ENCODE peak calls at places on chromosomes 4 and X, in five cellular contexts. N, U, G, P and O are unnamed samples.

GRCh38 chr4:6918345-6918744 is 8.7 kb downstream of the TBC1D14 start:
- DNase-seq in G (no peak), U (no peak), N (no peak), P (no peak), O (no peak)

GRCh38 chr4:29972121-29972520 is 748.0 kb upstream of the PCDH7 start:
- DNase-seq in U (no peak), P (no peak), G (peak; percentile 1), N (no peak), O (no peak)

GRCh38 chr4:54723786-54724185 is 66.0 kb downstream of the KIT start:
- DNase-seq in N (no peak), P (no peak), G (no peak), U (no peak), O (no peak)

GRCh38 chr4:36308150-36308549 is 26.7 kb downstream of the DTHD1 start:
- DNase-seq in G (no peak), N (no peak), P (no peak), U (no peak), O (no peak)

GRCh38 chrX:95539041-95539440 is 1145.6 kb upstream of the DIAPH2 start:
- DNase-seq in G (no peak), P (no peak), N (no peak), U (no peak), O (no peak)

GRCh38 chr4:173746424-173746823 is 216.4 kb upstream of the HAND2 start:
- DNase-seq in P (no peak), G (no peak), U (no peak), N (no peak), O (no peak)

GRCh38 chr4:139454111-139454600 is at the start of gene RAB33B:
- DNase-seq in N (no peak), G (peak; percentile 61), U (peak; percentile 60), P (no peak), O (no peak)

GRCh38 chrX:155767101-155767878 is 113.9 kb upstream of the VAMP7 start:
- DNase-seq in N (no peak), U (peak; percentile 12), P (peak; percentile 73), G (peak; percentile 35), O (peak; percentile 74)

GRCh38 chrX:131441033-131441432 is 102.8 kb upstream of the OR13H1 start:
- DNase-seq in P (no peak), N (no peak), U (no peak), G (no peak), O (no peak)

GRCh38 chrX:1614927-1615326 is at the start of gene ASMT:
- DNase-seq in N (no peak), P (no peak), G (no peak), U (no peak), O (no peak)

GRCh38 chr4:825969-826330 is at the start of gene CPLX1:
- DNase-seq in G (no peak), P (no peak), N (no peak), U (no peak), O (no peak)

GRCh38 chr4:80307774-80308465 is 27.6 kb upstream of the CFAP299 start:
- DNase-seq in N (no peak), U (no peak), G (peak; percentile 28), P (no peak), O (no peak)

GRCh38 chrX:49230500-49231232 is 2.5 kb downstream of the CACNA1F start:
- DNase-seq in P (peak; percentile 46), N (peak; percentile 69), U (peak; percentile 2), G (no peak), O (no peak)
- TF ChIP-seq CTCF in P (peak; percentile 27), N (peak; percentile 42), U (no peak), G (no peak), O (no peak)

GRCh38 chrX:11678174-11678573 is 12.5 kb upstream of the ARHGAP6 start:
- DNase-seq in N (no peak), U (no peak), G (no peak), P (no peak), O (no peak)
- TF ChIP-seq CTCF in N (peak; percentile 33), U (no peak), G (peak; percentile 28), P (no peak), O (no peak)

DNA sequence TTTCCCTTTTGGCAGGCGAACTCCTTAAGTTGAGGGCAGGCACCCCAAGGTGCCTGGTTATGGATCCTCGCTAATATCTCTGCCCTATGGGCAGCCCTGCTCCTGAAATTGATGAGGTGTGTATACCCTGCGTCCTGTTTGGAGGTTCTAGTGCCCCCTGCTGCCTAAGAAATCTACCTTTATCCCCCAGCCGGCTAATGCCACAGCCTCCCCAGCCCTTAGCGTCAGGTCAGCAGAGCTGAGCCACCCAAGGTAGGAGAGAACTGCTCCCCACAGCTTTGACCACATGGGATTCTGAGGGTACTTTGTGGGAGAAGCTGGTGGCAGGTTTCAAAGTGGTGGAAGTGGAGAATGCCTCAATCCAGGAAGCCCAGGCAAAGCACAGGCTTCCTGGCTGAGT is 50.8 kb downstream of the ANAPC4 start:
- DNase-seq in U (no peak), N (no peak), G (no peak), P (no peak), O (no peak)
- TF ChIP-seq CTCF in U (no peak), N (no peak), G (no peak), P (no peak), O (no peak)

DNA sequence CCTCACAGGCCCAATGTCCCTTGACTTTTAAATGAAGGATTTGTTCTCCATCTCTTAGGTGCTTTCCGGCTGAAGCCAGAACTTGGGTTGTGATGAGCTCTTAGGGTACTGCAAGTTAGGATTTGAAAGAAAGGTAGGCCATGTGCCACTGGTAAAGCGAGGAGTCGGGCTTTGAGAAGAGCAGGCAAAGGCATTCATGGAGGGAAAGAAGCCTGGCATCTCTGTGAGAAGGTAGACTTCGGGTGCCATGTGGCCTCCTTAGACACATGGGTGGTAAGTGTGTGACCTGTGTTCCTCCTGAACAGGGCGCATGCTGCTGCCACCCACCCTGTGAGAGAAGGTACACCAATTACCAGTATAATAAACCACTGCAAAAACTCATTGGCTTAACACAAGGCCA is 102.9 kb downstream of the GATB start:
- DNase-seq in U (no peak), P (no peak), N (no peak), G (no peak), O (no peak)
- TF ChIP-seq CTCF in U (no peak), P (no peak), N (no peak), G (no peak), O (no peak)

DNA sequence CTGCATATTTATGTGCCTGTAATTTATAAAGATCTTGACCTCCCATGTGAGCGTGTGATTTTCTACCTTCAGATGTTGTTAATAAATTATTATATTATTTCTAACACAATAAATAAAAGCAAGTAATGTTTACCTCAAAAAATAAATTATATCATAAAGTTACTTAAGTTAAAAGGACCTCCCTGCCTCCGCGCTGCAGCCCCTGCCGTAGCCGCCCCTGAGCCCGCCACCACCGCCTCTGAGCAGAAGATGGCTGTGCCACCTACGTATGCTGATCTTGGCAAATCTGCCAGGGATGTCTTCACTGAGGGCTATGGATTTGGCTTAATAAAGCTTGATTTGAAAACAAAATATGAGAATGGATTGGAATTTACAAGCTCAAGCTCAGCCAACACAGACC is 119.6 kb upstream of the BRWD3 start:
- DNase-seq in N (no peak), G (no peak), U (no peak), P (no peak), O (no peak)
- TF ChIP-seq CTCF in N (no peak), G (no peak), U (no peak), P (no peak), O (no peak)

DNA sequence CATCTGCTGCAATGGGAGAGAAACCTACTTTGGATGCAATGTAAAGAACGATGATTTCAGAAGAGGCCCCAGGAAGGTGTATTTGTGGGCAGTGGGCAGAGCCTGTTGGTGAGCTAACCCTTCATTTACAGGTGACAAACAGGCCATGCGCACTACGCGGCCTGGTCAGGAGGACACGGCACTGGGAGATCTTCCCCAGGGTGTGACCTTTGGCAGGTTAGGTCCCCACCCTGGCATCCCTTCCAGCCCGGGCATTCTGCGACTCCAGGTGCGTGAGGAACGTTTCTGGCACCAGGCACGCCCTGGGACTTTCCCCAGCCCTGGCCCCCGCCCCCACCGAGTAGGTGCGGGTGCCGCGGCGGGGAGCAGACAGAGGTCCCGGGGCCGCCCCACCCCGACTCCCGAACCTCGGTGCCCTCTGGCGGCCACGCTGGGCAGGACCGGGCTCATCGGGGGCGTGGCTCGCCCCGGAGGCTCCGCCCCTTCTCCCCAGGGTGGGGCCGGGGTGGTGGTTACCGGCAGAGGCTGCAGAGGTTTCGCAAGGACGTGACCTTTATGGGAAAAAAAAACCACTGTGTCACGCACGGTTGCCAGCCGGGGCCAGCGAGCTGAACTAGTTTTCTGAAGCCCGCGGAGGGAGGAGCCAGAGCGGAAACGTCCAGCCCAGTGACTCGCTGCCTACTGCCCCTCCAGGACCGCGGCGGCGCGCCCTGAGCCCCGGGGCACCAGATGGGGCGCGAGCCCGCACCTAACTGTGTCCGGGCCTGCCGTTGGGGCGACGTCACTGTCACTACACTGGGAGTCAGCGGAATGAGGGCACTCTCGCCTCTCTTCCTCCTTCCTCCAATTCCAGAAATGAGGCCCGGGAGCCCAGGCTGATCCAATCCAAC is 5.0 kb upstream of the NYX start:
- DNase-seq in N (peak; percentile 93), G (peak; percentile 50), P (peak; percentile 79), U (peak; percentile 64), O (peak; percentile 91)
- TF ChIP-seq CTCF in N (peak; percentile 61), G (peak; percentile 32), P (peak; percentile 76), U (peak; percentile 70), O (peak; percentile 14)

GRCh38 chrX:106959897-106960296 is 39.7 kb downstream of the CLDN2 start:
- DNase-seq in G (no peak), U (no peak), N (no peak), P (no peak), O (no peak)
- TF ChIP-seq CTCF in G (peak; percentile 39), U (no peak), N (no peak), P (no peak), O (no peak)